ENCODE peak calls at places on chromosomes 11 and 22, in eight cellular contexts. I is M059J; N is cardiac muscle cell; C is NCI-H510A; U is HT1080; O is activated CD4-positive, alpha-beta T cell treated with anti-CD3 and anti-CD28 coated beads, Interleukin-2, amount 10 ng/mL, durations not matched to agents 7 days and 5 days; Y is dorsolateral prefrontal cortex; V is NCI-H1105 treated with DMSO at 0.1 percent for 48 hours. S is an unnamed sample.

GRCh38 chr11:71268706-71269321 is 16.4 kb upstream of the SHANK2 start:
- DNase-seq in O (no peak), I (no peak), V (no peak), U (no peak), C (no peak), N (no peak), Y (no peak), S (no peak)

GRCh38 chr11:115503083-115503885 is 931 bp downstream of the CADM1 start:
- DNase-seq in I (peak; percentile 79), N (peak; percentile 86), U (peak; percentile 77), O (no peak), C (peak; percentile 50), Y (peak; percentile 79), V (peak; percentile 74), S (peak; percentile 89)

GRCh38 chr11:133663135-133663534 is 130.8 kb upstream of the OPCML start:
- DNase-seq in I (no peak), O (no peak), C (no peak), N (no peak), Y (no peak), U (peak; percentile 32), V (no peak), S (no peak)

GRCh38 chr11:18972336-18972735 is 33.1 kb upstream of the MRGPRX1 start:
- DNase-seq in N (no peak), Y (no peak), O (no peak), V (no peak), U (no peak), C (no peak), I (no peak), S (no peak)

GRCh38 chr22:39959640-39960447 is at the start of gene TMA7B:
- DNase-seq in O (peak; percentile 36), V (no peak), N (no peak), U (peak; percentile 82), C (peak; percentile 36), I (peak; percentile 71), Y (peak; percentile 8), S (no peak)

GRCh38 chr11:86955674-86956522 is 703 bp upstream of the FZD4 start:
- DNase-seq in V (peak; percentile 74), I (peak; percentile 78), O (peak; percentile 14), Y (peak; percentile 54), U (peak; percentile 82), C (peak; percentile 77), N (peak; percentile 94), S (peak; percentile 86)

GRCh38 chr11:95508219-95508880 is 277.3 kb upstream of the SESN3 start:
- DNase-seq in U (no peak), V (no peak), C (no peak), I (no peak), O (no peak), N (no peak), Y (no peak), S (no peak)

GRCh38 chr11:8250446-8250845 is 13.2 kb downstream of the LMO1 start:
- DNase-seq in C (no peak), Y (no peak), U (no peak), N (no peak), O (no peak), V (no peak), I (no peak), S (no peak)

GRCh38 chr11:22390283-22390655 is 52.1 kb downstream of the SLC17A6 start:
- DNase-seq in U (no peak), Y (no peak), I (no peak), O (no peak), V (no peak), C (no peak), N (no peak), S (no peak)

GRCh38 chr22:38083931-38084631 is at the start of gene SLC16A8:
- DNase-seq in N (no peak), Y (no peak), O (no peak), I (no peak), U (no peak), C (no peak), V (no peak), S (no peak)

GRCh38 chr11:84524422-84525051 is 1102.6 kb downstream of the DLG2 start:
- DNase-seq in V (peak; percentile 5), Y (no peak), O (no peak), U (no peak), N (no peak), C (no peak), I (peak; percentile 6), S (peak; percentile 50)

GRCh38 chr22:35742342-35743100 is 24.8 kb downstream of the APOL5 start:
- DNase-seq in I (peak; percentile 79), Y (no peak), N (no peak), U (peak; percentile 84), O (no peak), V (no peak), C (no peak), S (no peak)

GRCh38 chr11:76523147-76523546 is 78.3 kb downstream of the EMSY start:
- DNase-seq in N (no peak), C (peak; percentile 28), Y (no peak), V (peak; percentile 18), O (no peak), I (no peak), U (no peak), S (no peak)

GRCh38 chr22:42425337-42425988 is 6.7 kb downstream of the NFAM1 start:
- DNase-seq in U (no peak), C (no peak), V (peak; percentile 63), I (no peak), O (no peak), Y (no peak), N (no peak), S (no peak)

GRCh38 chr22:19507534-19507861 is 16.7 kb downstream of the CLDN5 start:
- DNase-seq in O (no peak), Y (no peak), I (no peak), V (no peak), N (no peak), C (no peak), U (no peak), S (no peak)

GRCh38 chr11:70270877-70271634 is 566 bp downstream of the PPFIA1 start:
- DNase-seq in U (no peak), C (no peak), V (peak; percentile 3), I (peak; percentile 47), O (peak; percentile 43), N (peak; percentile 73), Y (peak; percentile 9), S (peak; percentile 6)

GRCh38 chr11:7527029-7527428 is 13.2 kb downstream of the PPFIBP2 start:
- DNase-seq in N (no peak), Y (no peak), O (peak; percentile 82), V (no peak), U (no peak), C (no peak), I (no peak), S (no peak)

GRCh38 chr11:116913000-116913399 is 75.6 kb upstream of the APOA1 start:
- DNase-seq in Y (no peak), U (peak; percentile 33), C (no peak), I (peak; percentile 24), O (no peak), V (no peak), N (no peak), S (no peak)

GRCh38 chr11:120334894-120335462 is 1.2 kb upstream of the ARHGEF12 start:
- DNase-seq in C (peak; percentile 14), N (peak; percentile 69), V (peak; percentile 92), O (peak; percentile 73), I (peak; percentile 82), Y (peak; percentile 67), U (peak; percentile 72), S (peak; percentile 85)

GRCh38 chr11:57512646-57513445 is 2.7 kb downstream of the SLC43A1 start:
- DNase-seq in U (no peak), N (no peak), C (no peak), O (no peak), Y (no peak), V (no peak), I (no peak), S (no peak)

GRCh38 chr11:120025606-120026335 is 112.1 kb downstream of the TRIM29 start:
- DNase-seq in I (no peak), Y (no peak), V (no peak), O (no peak), N (no peak), C (no peak), U (no peak), S (no peak)

GRCh38 chr11:69948256-69949141 is 129.3 kb upstream of the FGF3 start:
- DNase-seq in O (no peak), Y (no peak), U (peak; percentile 89), V (no peak), C (no peak), N (no peak), I (peak; percentile 81), S (no peak)

GRCh38 chr11:8237453-8237852 is 26.2 kb downstream of the LMO1 start:
- DNase-seq in O (no peak), C (no peak), I (no peak), U (no peak), Y (no peak), V (no peak), N (no peak), S (no peak)

GRCh38 chr11:127493330-127493729 is 492.8 kb upstream of the KIRREL3 start:
- DNase-seq in I (peak; percentile 34), C (peak; percentile 28), O (no peak), N (peak; percentile 29), Y (no peak), U (peak; percentile 15), V (peak; percentile 47), S (peak; percentile 80)

GRCh38 chr22:29767289-29768051 is at the start of gene UQCR10:
- DNase-seq in C (peak; percentile 69), U (peak; percentile 85), N (peak; percentile 93), O (peak; percentile 95), Y (peak; percentile 94), I (peak; percentile 84), V (peak; percentile 87), S (peak; percentile 88)

GRCh38 chr11:116842909-116843308 is 5.5 kb upstream of the APOA1 start:
- DNase-seq in U (no peak), N (no peak), C (no peak), V (no peak), Y (no peak), O (no peak), I (no peak), S (no peak)

GRCh38 chr11:109978895-109979294 is 114.3 kb upstream of the ZC3H12C start:
- DNase-seq in V (no peak), N (no peak), I (peak; percentile 59), C (no peak), U (no peak), Y (no peak), O (no peak), S (no peak)

GRCh38 chr11:74204692-74205091 is 33.6 kb downstream of the PPME1 start:
- DNase-seq in V (no peak), I (no peak), C (no peak), O (no peak), Y (no peak), U (no peak), N (no peak), S (no peak)

GRCh38 chr11:1854949-1855885 is 2.3 kb downstream of the LSP1 start:
- DNase-seq in O (no peak), V (no peak), C (no peak), N (no peak), Y (no peak), U (no peak), I (no peak), S (no peak)

GRCh38 chr11:117259417-117259816 is 26.9 kb downstream of the RNF214 start:
- DNase-seq in V (no peak), C (no peak), I (peak; percentile 65), U (peak; percentile 58), N (no peak), O (no peak), Y (no peak), S (no peak)

S was measured in NCI-H526.